ENCODE peak calls at places on chromosomes 7 and 10, in four cellular contexts. X is tibial nerve, W is PC-9, F is skeletal muscle cell. N is an unnamed sample.

GRCh38 chr7:51352174-51353145 is 35.9 kb upstream of the COBL start:
- DNase-seq in X (no peak), F (no peak), W (no peak), N (no peak)

GRCh38 chr7:20835111-20835750 is 48.5 kb upstream of the SP8 start:
- DNase-seq in W (no peak), F (no peak), X (no peak), N (no peak)

GRCh38 chr7:140650367-140650766 is 9.8 kb upstream of the DENND2A start:
- DNase-seq in W (no peak), X (no peak), F (no peak), N (no peak)

GRCh38 chr7:47358357-47358756 is 223.6 kb downstream of the TNS3 start:
- DNase-seq in X (no peak), W (no peak), F (no peak), N (no peak)

GRCh38 chr7:204326-204725 is 12.0 kb downstream of the FAM20C start:
- DNase-seq in X (no peak), F (no peak), W (no peak), N (no peak)

GRCh38 chr10:122484276-122485060 is 23.1 kb downstream of the HTRA1 start:
- DNase-seq in F (no peak), W (no peak), X (no peak), N (no peak)

GRCh38 chr10:98344589-98345038 is 70.4 kb downstream of the PYROXD2 start:
- DNase-seq in X (peak; percentile 72), F (peak; percentile 90), W (no peak), N (peak; percentile 65)

GRCh38 chr10:110220383-110220782 is 13.0 kb downstream of the MXI1 start:
- DNase-seq in F (no peak), X (no peak), W (no peak), N (no peak)

GRCh38 chr10:123930340-123931001 is 38.9 kb upstream of the CPXM2 start:
- DNase-seq in F (no peak), W (no peak), X (no peak), N (no peak)

GRCh38 chr7:117946201-117946633 is 73.0 kb upstream of the CTTNBP2 start:
- DNase-seq in X (no peak), F (peak; percentile 5), W (no peak), N (peak; percentile 12)

GRCh38 chr7:84236398-84236797 is 41.8 kb upstream of the SEMA3A start:
- DNase-seq in W (peak; percentile 58), X (no peak), F (no peak), N (no peak)

GRCh38 chr10:124336186-124336585 is 82.5 kb downstream of the OAT start:
- DNase-seq in F (no peak), W (no peak), X (no peak), N (no peak)

GRCh38 chr10:47022311-47023131 is 111.3 kb downstream of the PTPN20 start:
- DNase-seq in F (no peak), X (no peak), W (no peak), N (no peak)

GRCh38 chr7:21962677-21963076 is 17.0 kb upstream of the CDCA7L start:
- DNase-seq in X (no peak), W (no peak), F (no peak), N (no peak)

DNA sequence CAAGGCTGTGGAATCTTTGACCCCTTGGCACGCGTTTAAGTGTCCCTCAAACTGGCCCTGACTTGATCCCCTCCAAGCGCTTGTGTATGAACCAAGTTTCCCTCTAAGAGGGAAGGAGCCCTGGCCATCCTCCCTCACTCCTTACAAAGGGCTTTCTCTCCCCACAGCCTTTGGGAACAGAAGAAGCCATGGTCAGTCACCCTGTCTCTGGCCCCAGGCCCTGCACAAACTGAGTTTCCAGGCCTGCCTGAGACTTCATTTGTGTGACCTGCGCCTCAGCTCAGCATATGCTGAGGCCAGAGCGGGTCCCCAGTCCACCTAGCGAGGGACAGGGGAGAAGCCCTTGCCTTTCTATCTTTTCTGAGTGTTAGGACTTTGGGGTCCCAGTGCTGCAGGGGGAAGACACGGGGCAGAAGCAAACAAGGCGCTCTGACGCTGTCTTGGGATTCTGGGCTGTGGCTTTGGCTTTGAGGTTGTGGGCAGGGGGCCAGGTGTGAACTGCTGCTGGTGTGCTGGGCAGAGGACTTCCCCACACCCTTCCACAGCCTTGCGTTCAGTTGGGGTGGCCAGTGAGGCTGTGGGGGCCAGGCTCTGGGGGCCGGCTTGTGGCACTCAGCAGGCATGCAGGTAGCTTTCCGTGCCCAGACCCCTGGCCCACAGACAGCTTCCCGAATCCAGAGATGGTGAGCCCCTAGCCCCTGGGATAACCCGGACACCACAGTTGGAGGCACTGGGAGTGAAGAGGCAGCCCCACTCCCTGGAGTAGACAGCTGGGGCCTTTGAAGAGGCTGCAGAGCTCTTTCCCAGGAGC is 1.5 kb downstream of the RET start:
- DNase-seq in F (no peak), X (no peak), W (no peak), N (no peak)
- H3K4me3 ChIP-seq in F (no peak overlapping the region), X (no peak overlapping the region), W (no peak overlapping the region), N (no peak overlapping the region)

DNA sequence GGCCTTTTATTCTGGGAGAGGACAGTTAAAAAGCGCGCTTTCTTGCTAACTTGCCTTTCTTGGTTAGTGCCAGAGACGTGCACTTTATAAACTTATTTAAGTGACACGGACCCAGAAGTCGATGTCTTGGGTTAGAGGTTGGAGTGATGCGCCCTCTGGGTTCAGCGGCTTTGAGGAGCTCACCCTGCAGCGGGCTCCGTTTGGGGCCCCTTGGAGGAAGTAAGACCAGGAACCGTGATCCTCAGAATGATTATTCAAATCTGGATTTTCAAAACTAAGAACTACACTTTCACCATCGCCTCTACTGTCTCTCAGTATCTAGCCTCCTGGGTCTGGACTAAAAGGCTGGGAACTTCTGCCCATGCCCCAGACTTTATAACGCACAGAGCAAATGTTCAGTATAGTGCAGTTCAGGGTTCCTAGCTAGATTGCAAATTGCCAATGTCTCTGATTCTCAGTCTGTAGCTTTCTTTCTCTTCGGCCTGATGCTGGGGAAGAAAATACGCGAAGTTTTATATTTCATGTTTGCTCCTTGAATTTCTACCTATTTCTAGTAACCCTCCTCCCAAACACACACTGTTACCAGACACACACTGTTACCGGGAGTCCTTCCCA is 18.6 kb upstream of the SMO start:
- DNase-seq in F (no peak), X (no peak), W (no peak), N (no peak)
- H3K4me3 ChIP-seq in F (peak overlapping the region; percentile 49), X (peak overlapping the region; percentile 45), W (no peak overlapping the region), N (peak overlapping the region; percentile 29)

GRCh38 chr7:151274376-151274760 is 25.9 kb upstream of the SMARCD3 start:
- DNase-seq in X (no peak), W (no peak), F (no peak), N (no peak)

GRCh38 chr7:151274936-151275812 is 26.7 kb upstream of the SMARCD3 start:
- DNase-seq in F (no peak), W (no peak), X (no peak), N (no peak)

GRCh38 chr7:151277631-151278030 is 29.1 kb upstream of the SMARCD3 start:
- DNase-seq in X (no peak), F (no peak), W (no peak), N (no peak)

GRCh38 chr7:151276651-151277590 is 28.4 kb upstream of the SMARCD3 start:
- DNase-seq in W (no peak), X (no peak), F (peak; percentile 24), N (peak; percentile 4)

DNA sequence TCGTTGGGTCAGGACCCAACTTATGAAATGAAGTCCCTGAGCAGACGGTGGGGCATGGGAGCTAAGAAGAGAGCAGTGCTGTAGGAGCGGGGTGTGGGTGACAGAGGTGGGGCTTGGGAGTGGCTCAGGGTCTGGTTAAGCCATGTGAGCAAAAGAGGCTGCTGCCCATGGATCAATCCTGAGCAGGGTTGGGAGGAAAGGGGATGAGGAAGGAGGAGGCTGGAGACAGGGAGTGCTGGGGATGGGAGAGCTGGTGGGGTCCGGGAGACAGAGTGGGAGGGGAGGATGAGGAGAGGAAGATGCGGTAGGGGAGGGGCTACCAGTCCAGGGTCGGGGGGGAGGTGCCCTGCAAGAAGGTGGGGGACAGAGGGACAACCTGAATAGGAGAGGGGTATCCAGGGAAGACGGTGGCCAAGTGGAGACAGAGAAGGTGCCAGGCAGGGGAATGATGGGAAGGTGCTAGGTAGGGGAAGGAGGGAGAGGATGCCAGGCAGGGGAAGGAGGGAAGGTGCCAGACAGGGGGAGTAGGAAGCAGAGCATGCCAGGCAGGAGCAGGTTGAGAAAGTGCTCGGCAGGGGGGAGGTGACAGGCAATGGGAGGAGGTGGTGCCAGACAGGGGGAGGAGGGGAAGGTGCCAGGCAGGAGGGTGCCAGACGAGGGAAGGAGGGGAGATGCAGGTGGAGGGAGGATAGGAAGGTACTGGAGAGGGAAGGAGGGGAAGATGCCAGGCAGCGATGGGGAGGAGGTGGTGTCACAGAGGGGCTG is 27.5 kb upstream of the SMARCD3 start:
- DNase-seq in F (no peak), X (no peak), W (no peak), N (no peak)
- H3K4me3 ChIP-seq in F (peak overlapping the region; percentile 47), X (no peak overlapping the region), W (no peak overlapping the region), N (peak overlapping the region; percentile 34)

GRCh38 chr10:93749218-93749799 is 8.4 kb upstream of the LGI1 start:
- DNase-seq in F (peak; percentile 10), W (peak; percentile 49), X (no peak), N (no peak)

GRCh38 chr10:93753621-93754250 is 4.0 kb upstream of the LGI1 start:
- DNase-seq in W (no peak), F (no peak), X (no peak), N (no peak)

GRCh38 chr10:93751074-93751572 is 6.6 kb upstream of the LGI1 start:
- DNase-seq in W (no peak), X (no peak), F (no peak), N (no peak)

GRCh38 chr10:93752761-93753160 is 5.0 kb upstream of the LGI1 start:
- DNase-seq in X (no peak), F (no peak), W (peak; percentile 85), N (no peak)

DNA sequence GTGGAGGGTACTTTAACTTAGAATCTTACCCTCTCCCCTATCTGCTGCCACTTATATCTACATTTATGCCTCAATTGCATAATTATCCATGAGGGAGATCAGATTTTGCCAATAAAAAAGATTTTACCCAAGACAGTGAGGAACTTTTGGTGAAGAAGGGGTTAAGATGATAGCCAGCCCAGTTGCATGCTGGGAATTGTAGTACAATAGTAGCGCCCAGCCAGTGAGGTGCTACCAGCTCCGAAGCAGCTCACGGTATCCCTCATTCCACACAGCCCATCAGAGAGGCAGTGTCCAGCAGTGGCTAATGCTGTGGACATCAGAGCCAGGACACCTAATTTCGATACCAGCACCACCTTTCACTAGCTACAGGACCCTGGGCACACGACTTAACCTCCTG is 5.9 kb upstream of the LGI1 start:
- DNase-seq in X (no peak), F (no peak), W (no peak), N (no peak)
- H3K4me3 ChIP-seq in X (no peak overlapping the region), F (no peak overlapping the region), W (peak overlapping the region; percentile 29), N (peak overlapping the region; percentile 9)

N was measured in astrocyte of the cerebellum.